ENCODE peak calls at places on chromosome 12, in six cellular contexts. W is NCI-H1092; P is ascending aorta; D is stimulated activated CD8-positive, alpha-beta memory T cell treated with anti-CD3 and anti-CD28 coated beads, Interleukin-15, amount 100 ng/mL, for 1 hour; U is G401; G is NCI-H2029. J is an unnamed sample.

GRCh38 chr12:11756523-11756922 is 107.0 kb downstream of the ETV6 start:
- DNase-seq in W (no peak), D (no peak), G (no peak), U (no peak), P (no peak), J (no peak)

GRCh38 chr12:1360812-1361211 is 233.6 kb downstream of the FBXL14 start:
- DNase-seq in U (no peak), G (no peak), P (no peak), D (no peak), W (no peak), J (no peak)

GRCh38 chr12:80216890-80217559 is 117.7 kb downstream of the OTOGL start:
- DNase-seq in U (peak), P (no peak), W (no peak), G (no peak), D (no peak), J (no peak)

GRCh38 chr12:11732760-11733159 is 83.3 kb downstream of the ETV6 start:
- DNase-seq in U (no peak), D (no peak), G (no peak), P (no peak), W (no peak), J (no peak)

GRCh38 chr12:62537544-62537943 is 70.9 kb downstream of the MON2 start:
- DNase-seq in U (no peak), D (no peak), G (no peak), P (peak), W (no peak), J (no peak)

GRCh38 chr12:67966560-67966959 is 22.7 kb upstream of the IFNG-AS1 start:
- DNase-seq in P (no peak), G (no peak), W (no peak), D (no peak), U (no peak), J (no peak)

GRCh38 chr12:65886996-65887395 is 62.7 kb downstream of the HMGA2 start:
- DNase-seq in P (no peak), D (no peak), G (no peak), W (no peak), U (no peak), J (no peak)

GRCh38 chr12:108511633-108512540 is 3.2 kb upstream of the FICD start:
- DNase-seq in D (peak), U (peak), P (peak), G (peak), W (peak), J (peak)

GRCh38 chr12:32454075-32454474 is 54.7 kb downstream of the FGD4 start:
- DNase-seq in U (no peak), P (no peak), G (no peak), D (no peak), W (no peak), J (no peak)

GRCh38 chr12:49198431-49199155 is 9.7 kb upstream of the TUBA1A start:
- DNase-seq in W (peak), D (no peak), G (peak), P (peak), U (peak), J (no peak)

GRCh38 chr12:78787576-78787975 is 77.0 kb upstream of the SYT1 start:
- DNase-seq in W (no peak), G (no peak), P (no peak), U (no peak), D (no peak), J (no peak)

GRCh38 chr12:126855768-126856167 is 1411.2 kb upstream of the TMEM132C start:
- DNase-seq in G (no peak), D (no peak), P (no peak), W (no peak), U (no peak), J (no peak)

GRCh38 chr12:90969851-90970250 is 14.9 kb upstream of the CCER1 start:
- DNase-seq in D (no peak), W (no peak), P (no peak), G (no peak), U (no peak), J (no peak)

J was measured in Jurkat, Clone E6-1.